ENCODE peak calls at places on chromosomes 16 and 17, in seven cellular contexts. N is CD4-positive, CD25-positive, alpha-beta regulatory T cell; W is tibial nerve; D is stomach; Y is ovary; Z is prostate gland; J is heart right ventricle. V is an unnamed sample.

GRCh38 chr17:27540300-27541105 is 84.3 kb downstream of the KSR1 start:
- DNase-seq in N (no peak), D (peak; percentile 92), Y (peak; percentile 90), Z (peak; percentile 72), J (peak; percentile 71), W (peak; percentile 77), V (peak; percentile 89)

GRCh38 chr17:41496803-41497484 is 7.2 kb upstream of the KRT36 start:
- DNase-seq in D (peak; percentile 76), Z (peak; percentile 59), Y (peak; percentile 63), W (peak; percentile 32), J (peak; percentile 48), N (peak; percentile 80), V (peak; percentile 79)

GRCh38 chr17:78736526-78737079 is 45.5 kb downstream of the CYTH1 start:
- DNase-seq in N (peak; percentile 83), Z (peak; percentile 96), W (peak; percentile 60), D (peak; percentile 94), J (peak; percentile 77), Y (no peak), V (peak; percentile 61)

GRCh38 chr17:31190351-31190750 is 95.6 kb downstream of the NF1 start:
- DNase-seq in D (no peak), Z (no peak), J (no peak), Y (no peak), N (no peak), W (no peak), V (no peak)

GRCh38 chr16:48366165-48367093 is 18.8 kb downstream of the SIAH1 start:
- DNase-seq in N (peak; percentile 82), Z (peak; percentile 51), Y (no peak), J (no peak), W (peak; percentile 33), D (peak; percentile 53), V (no peak)

GRCh38 chr16:82156761-82157654 is 13.0 kb downstream of the MPHOSPH6 start:
- DNase-seq in N (no peak), Y (no peak), Z (no peak), J (no peak), W (no peak), D (no peak), V (no peak)

GRCh38 chr16:89505204-89506112 is 2.7 kb upstream of the SPG7 start:
- DNase-seq in Y (peak; percentile 81), D (peak; percentile 97), W (peak; percentile 95), Z (peak; percentile 26), N (peak; percentile 96), J (peak; percentile 82), V (peak; percentile 94)

GRCh38 chr17:19330271-19330670 is 32.3 kb downstream of the B9D1 start:
- DNase-seq in J (no peak), N (no peak), D (no peak), W (no peak), Z (no peak), Y (no peak), V (no peak)

GRCh38 chr17:72931163-72931562 is 161.3 kb downstream of the SLC39A11 start:
- DNase-seq in W (no peak), Y (no peak), N (peak; percentile 71), J (no peak), D (no peak), Z (no peak), V (no peak)

GRCh38 chr16:9340402-9341095 is 249.1 kb downstream of the HAPSTR1 start:
- DNase-seq in N (no peak), Z (no peak), Y (no peak), W (no peak), D (no peak), J (no peak), V (no peak)

GRCh38 chr16:4435668-4436067 is 10.0 kb downstream of the DNAJA3 start:
- DNase-seq in D (no peak), Y (no peak), N (no peak), J (no peak), W (no peak), Z (no peak), V (no peak)

GRCh38 chr17:50060951-50061712 is 5.2 kb downstream of the ITGA3 start:
- DNase-seq in N (no peak), D (peak; percentile 76), W (no peak), J (peak; percentile 83), Z (peak; percentile 70), Y (peak; percentile 90), V (peak; percentile 60)

GRCh38 chr17:77185137-77185536 is 44.4 kb downstream of the SEC14L1 start:
- DNase-seq in D (no peak), N (no peak), Y (no peak), Z (no peak), W (no peak), J (no peak), V (no peak)

GRCh38 chr16:28089992-28090365 is 26.5 kb upstream of the GSG1L start:
- DNase-seq in W (no peak), Z (no peak), J (no peak), D (no peak), Y (no peak), N (no peak), V (no peak)

GRCh38 chr17:72386619-72387237 is 265.9 kb downstream of the SOX9 start:
- DNase-seq in J (no peak), N (no peak), Y (no peak), W (no peak), Z (no peak), D (no peak), V (no peak)

GRCh38 chr17:11446316-11446715 is 152.0 kb upstream of the DNAH9 start:
- DNase-seq in N (no peak), J (no peak), D (no peak), W (no peak), Y (no peak), Z (no peak), V (no peak)
- H3K4me1 ChIP-seq in N (no peaks in the 10 kb centered on the region), J (no peaks in the 10 kb centered on the region), D (no peaks in the 10 kb centered on the region), W (no peaks in the 10 kb centered on the region), Y (no peaks in the 10 kb centered on the region), Z (no peaks in the 10 kb centered on the region), V (no peaks in the 10 kb centered on the region)

DNA sequence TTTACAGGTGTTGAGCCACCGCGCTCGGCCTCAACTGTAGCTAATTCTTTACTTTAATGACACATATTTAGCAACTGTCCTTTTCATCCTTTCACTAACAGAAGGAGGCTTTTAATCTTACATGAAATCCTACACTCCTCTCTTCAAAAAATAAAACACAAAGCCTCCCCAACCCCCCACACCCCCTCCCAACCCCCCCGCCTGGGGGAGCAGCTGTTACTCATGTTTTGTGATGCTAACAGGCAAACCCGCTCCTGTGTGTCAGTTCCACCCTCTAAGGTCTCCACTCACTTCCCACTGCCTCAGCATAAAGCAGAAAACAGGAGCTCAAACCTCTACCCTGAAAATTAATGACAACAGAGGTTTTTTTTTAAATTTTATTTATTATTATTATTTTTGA is 55.4 kb upstream of the SLC25A19 start:
- DNase-seq in N (peak; percentile 24), W (no peak), J (no peak), Z (no peak), D (no peak), Y (no peak), V (no peak)
- H3K4me1 ChIP-seq in N (peaks cover 85% of the 10 kb centered on the region), W (peaks cover 13% of the 10 kb centered on the region), J (peaks cover 44% of the 10 kb centered on the region), Z (no peaks in the 10 kb centered on the region), D (peaks cover 98% of the 10 kb centered on the region), Y (peaks cover 1% of the 10 kb centered on the region), V (no peaks in the 10 kb centered on the region)

DNA sequence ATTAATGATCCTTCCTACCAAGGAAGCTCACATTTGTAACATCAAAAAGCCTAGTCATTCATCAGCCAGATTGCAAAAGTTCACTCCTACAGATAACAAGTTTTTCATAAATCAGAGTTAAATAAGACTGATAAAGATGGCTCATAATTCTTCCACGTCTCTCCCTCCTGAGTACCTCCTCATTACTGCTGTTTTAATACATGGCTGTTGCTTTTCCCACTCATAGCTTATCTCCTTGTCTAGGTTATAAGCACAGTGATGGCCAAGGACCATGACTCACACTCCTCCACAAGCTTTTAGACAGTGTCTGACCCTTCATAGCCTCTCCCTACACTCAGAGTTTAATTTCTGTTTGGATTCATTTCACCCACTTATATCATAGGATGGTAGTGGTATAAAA is 100.9 kb upstream of the MON1B start:
- DNase-seq in W (no peak), Y (no peak), J (no peak), N (no peak), D (no peak), Z (no peak), V (no peak)
- H3K4me1 ChIP-seq in W (no peaks in the 10 kb centered on the region), Y (no peaks in the 10 kb centered on the region), J (no peaks in the 10 kb centered on the region), N (no peaks in the 10 kb centered on the region), D (no peaks in the 10 kb centered on the region), Z (no peaks in the 10 kb centered on the region), V (no peaks in the 10 kb centered on the region)

GRCh38 chr16:73036074-73036826 is 11.7 kb downstream of the ZFHX3 start:
- DNase-seq in Z (no peak), Y (no peak), N (no peak), D (no peak), W (no peak), J (no peak), V (no peak)
- H3K4me1 ChIP-seq in Z (peaks cover 22% of the 10 kb centered on the region), Y (peaks cover 4% of the 10 kb centered on the region), N (no peaks in the 10 kb centered on the region), D (peaks cover 72% of the 10 kb centered on the region), W (peaks cover 19% of the 10 kb centered on the region), J (peaks cover 46% of the 10 kb centered on the region), V (peaks cover 6% of the 10 kb centered on the region)